ENCODE peak calls at places on chromosome 22, in nine cellular contexts. S is HFFc6, V is HFF-Myc, C is thoracic aorta, I is psoas muscle, Q is cardiac muscle cell, X is colonic mucosa, P is cardiac fibroblast, G is AG09309. Z is an unnamed sample.

GRCh38 chr22:36873614-36874308 is 13.0 kb downstream of the NCF4 start:
- DNase-seq in S (peak; percentile 57), V (peak; percentile 21), C (no peak), I (peak; percentile 37), Q (peak; percentile 56), X (no peak), P (peak; percentile 73), G (peak; percentile 82), Z (no peak)

GRCh38 chr22:49693416-49693815 is 134.3 kb downstream of the BRD1 start:
- DNase-seq in S (no peak), V (no peak), C (no peak), I (no peak), Q (no peak), X (no peak), P (no peak), G (no peak), Z (no peak)

GRCh38 chr22:17121235-17122195 is at the start of gene TMEM121B:
- DNase-seq in S (no peak), V (no peak), C (no peak), I (peak; percentile 74), Q (peak; percentile 94), X (no peak), P (peak; percentile 41), G (no peak), Z (peak; percentile 82)

GRCh38 chr22:30196141-30196866 is 50.3 kb downstream of the LIF start:
- DNase-seq in S (peak; percentile 99), V (peak; percentile 98), C (peak; percentile 63), I (peak; percentile 81), Q (peak; percentile 52), X (peak; percentile 65), P (peak; percentile 100), G (peak; percentile 100), Z (peak; percentile 98)

GRCh38 chr22:30398685-30399680 is 2.2 kb downstream of the SEC14L2 start:
- DNase-seq in S (no peak), V (no peak), C (no peak), I (no peak), Q (no peak), X (no peak), P (peak; percentile 22), G (no peak), Z (no peak)

GRCh38 chr22:46986788-46987187 is 224.3 kb downstream of the TBC1D22A start:
- DNase-seq in S (no peak), V (no peak), C (no peak), I (no peak), Q (no peak), X (no peak), P (no peak), G (no peak), Z (no peak)

GRCh38 chr22:47767403-47767802 is 1005.0 kb downstream of the TBC1D22A start:
- DNase-seq in S (no peak), V (no peak), C (no peak), I (no peak), Q (no peak), X (no peak), P (no peak), G (no peak), Z (no peak)

GRCh38 chr22:17283423-17283822 is 64.2 kb upstream of the ADA2 start:
- DNase-seq in S (no peak), V (no peak), C (no peak), I (no peak), Q (no peak), X (no peak), P (no peak), G (no peak), Z (peak; percentile 10)

GRCh38 chr22:40043086-40043485 is 48.3 kb downstream of the FAM83F start:
- DNase-seq in S (no peak), V (no peak), C (no peak), I (peak; percentile 31), Q (no peak), X (no peak), P (peak; percentile 14), G (peak; percentile 40), Z (no peak)
- TF ChIP-seq CTCF in S (no peak), V (no peak), C (no peak), I (no peak), Q (no peak), X (no peak), P (no peak), G (peak; percentile 4), Z (no peak)

GRCh38 chr22:19580291-19580890 is 56.2 kb upstream of the CLDN5 start:
- DNase-seq in S (no peak), V (no peak), C (no peak), I (no peak), Q (no peak), X (no peak), P (no peak), G (no peak), Z (no peak)
- TF ChIP-seq CTCF in S (no peak), V (no peak), C (no peak), I (no peak), Q (no peak), X (no peak), P (no peak), G (no peak), Z (no peak)

GRCh38 chr22:24107668-24108067 is 73.6 kb upstream of the SUSD2 start:
- DNase-seq in S (peak; percentile 20), V (peak; percentile 36), C (peak; percentile 79), I (peak; percentile 89), Q (no peak), X (peak; percentile 56), P (peak; percentile 89), G (peak; percentile 59), Z (no peak)

GRCh38 chr22:24106385-24107381 is 74.6 kb upstream of the SUSD2 start:
- DNase-seq in S (no peak), V (no peak), C (no peak), I (no peak), Q (no peak), X (no peak), P (no peak), G (no peak), Z (no peak)

GRCh38 chr22:24105661-24106060 is 75.6 kb upstream of the SUSD2 start:
- DNase-seq in S (no peak), V (no peak), C (no peak), I (no peak), Q (no peak), X (no peak), P (no peak), G (no peak), Z (no peak)

GRCh38 chr22:24109649-24110048 is 71.6 kb upstream of the SUSD2 start:
- DNase-seq in S (no peak), V (no peak), C (no peak), I (no peak), Q (no peak), X (no peak), P (no peak), G (no peak), Z (no peak)

DNA sequence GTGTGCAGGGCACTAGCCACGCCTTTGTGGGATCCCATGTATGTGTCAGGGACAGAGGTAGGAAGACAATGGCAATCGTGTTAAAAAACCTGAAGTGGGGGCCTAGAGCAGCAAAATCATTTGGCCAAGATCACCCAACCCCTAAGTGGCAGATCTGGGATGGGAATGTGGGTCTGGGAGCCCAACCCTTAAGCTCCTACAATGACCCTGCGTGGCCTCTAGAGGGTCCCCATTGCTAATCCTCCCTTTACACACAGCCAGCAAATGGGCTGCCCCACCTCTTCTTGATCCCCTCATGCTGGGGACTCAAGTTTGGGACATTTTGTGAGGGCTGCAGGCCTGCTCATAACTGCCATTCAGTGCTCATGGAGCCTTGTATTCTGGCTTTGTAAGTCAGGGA is 73.2 kb upstream of the SUSD2 start:
- DNase-seq in S (no peak), V (no peak), C (no peak), I (no peak), Q (no peak), X (no peak), P (no peak), G (no peak), Z (no peak)
- TF ChIP-seq CTCF in S (no peak), V (no peak), C (peak; percentile 4), I (no peak), Q (no peak), X (no peak), P (peak; percentile 8), G (no peak), Z (no peak)

DNA sequence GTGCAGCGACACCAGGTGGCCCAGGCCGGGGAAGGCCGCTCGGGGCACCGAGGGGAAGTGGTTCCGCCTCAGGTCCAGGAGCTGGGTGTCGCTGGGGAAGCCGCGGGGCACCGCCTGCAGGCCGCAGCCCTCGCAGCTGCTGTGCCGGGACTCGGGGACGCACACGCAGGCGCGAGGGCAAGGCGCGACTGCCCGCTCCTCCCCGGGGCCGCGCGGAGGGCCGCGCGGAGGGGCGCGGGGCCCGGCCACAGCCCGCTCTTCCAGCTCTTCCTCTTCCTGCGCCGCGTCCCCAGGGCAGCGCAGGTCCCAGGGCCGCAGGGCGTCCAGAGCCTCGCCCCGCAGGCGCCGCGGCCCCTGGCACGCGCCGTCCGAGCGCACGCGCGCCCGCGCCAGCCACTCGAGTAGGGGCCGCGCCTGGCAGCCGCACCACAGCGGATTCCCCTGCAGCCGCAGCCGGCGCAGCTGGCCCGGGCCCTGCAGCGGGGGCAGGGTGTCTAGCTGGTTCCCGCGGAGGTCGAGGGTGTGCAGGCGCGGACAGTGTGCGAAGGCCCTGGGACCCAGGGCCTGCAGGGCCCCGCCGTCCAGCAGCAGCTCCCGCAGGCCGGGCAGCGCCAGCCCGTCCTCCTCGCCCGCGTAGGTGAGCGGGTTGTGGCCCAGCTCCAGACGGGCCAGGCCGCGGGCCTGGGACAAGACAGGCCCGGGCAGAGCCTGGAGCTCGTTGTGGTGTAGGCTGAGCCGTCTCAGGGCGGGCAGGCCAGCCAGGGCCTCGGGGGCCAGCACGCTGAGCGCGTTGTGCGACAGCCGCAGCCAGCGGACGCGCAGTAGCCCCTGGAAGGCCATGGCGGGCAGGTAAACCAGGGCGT is 2.8 kb downstream of the CHADL start:
- DNase-seq in S (no peak), V (no peak), C (no peak), I (peak; percentile 64), Q (peak; percentile 74), X (peak; percentile 82), P (peak; percentile 31), G (no peak), Z (peak; percentile 70)
- TF ChIP-seq CTCF in S (no peak), V (peak; percentile 48), C (peak; percentile 43), I (peak; percentile 54), Q (peak; percentile 44), X (peak; percentile 54), P (peak; percentile 33), G (peak; percentile 45), Z (peak; percentile 2)

DNA sequence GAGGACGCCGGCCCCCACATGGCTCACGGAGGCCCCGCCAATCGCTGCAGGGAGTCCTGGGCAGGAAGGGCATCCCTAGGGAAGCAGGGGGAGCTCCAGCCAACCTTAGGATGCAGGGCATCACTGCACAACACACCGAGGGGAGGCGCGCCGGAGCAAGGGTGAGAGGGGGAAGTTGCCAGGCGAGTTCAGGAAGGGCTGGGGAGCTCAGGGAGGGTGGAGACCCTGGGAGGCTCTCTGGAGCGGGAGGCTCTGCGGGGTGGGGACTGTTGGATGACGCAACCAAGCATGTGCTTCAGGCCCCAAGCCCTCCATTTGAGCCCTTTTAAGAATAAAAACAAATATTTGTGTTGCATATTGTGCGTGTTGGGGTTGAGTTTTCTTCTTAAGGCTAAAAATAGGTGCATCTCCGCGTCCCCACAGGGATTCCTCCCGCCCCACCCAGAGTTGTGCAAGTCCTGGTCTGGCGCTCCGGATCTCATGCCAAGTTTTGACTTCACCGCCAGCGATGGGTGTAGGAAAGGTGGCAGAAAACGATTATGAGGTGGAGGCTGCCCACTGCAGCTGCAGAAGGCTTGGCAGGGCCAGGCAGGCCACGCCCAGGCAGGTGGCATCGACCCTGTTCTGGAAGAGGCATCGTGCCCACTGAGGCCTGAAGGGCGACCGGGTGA is 65.2 kb downstream of the WNT7B start:
- DNase-seq in S (no peak), V (no peak), C (no peak), I (peak; percentile 57), Q (no peak), X (no peak), P (peak; percentile 78), G (no peak), Z (no peak)
- TF ChIP-seq CTCF in S (no peak), V (no peak), C (no peak), I (no peak), Q (no peak), X (no peak), P (no peak), G (no peak), Z (peak; percentile 8)

Z was measured in CD14-positive monocyte.